ENCODE peak calls at places on chromosomes 11 and 22, in four cellular contexts. E, K, Y and D are unnamed samples.

GRCh38 chr11:118012083-118012669 is 26.0 kb downstream of the IL10RA start:
- DNase-seq in Y (no peak), E (no peak), K (peak), D (no peak)

GRCh38 chr11:71418643-71419042 is 29.6 kb downstream of the DHCR7 start:
- DNase-seq in K (no peak), E (no peak), Y (no peak), D (no peak)

GRCh38 chr11:44596541-44597276 is 31.2 kb downstream of the CD82 start:
- DNase-seq in Y (no peak), E (no peak), K (peak), D (peak)

GRCh38 chr11:77067776-77068460 is 1.1 kb downstream of the CAPN5 start:
- DNase-seq in K (no peak), E (no peak), Y (no peak), D (no peak)

GRCh38 chr11:27291302-27291889 is 71.6 kb downstream of the CCDC34 start:
- DNase-seq in K (peak), Y (no peak), E (no peak), D (no peak)

GRCh38 chr22:35914665-35915476 is 113.8 kb downstream of the RBFOX2 start:
- DNase-seq in E (peak), Y (peak), K (peak), D (peak)

GRCh38 chr11:118652681-118653181 is 26.7 kb downstream of the TREH start:
- DNase-seq in Y (no peak), K (no peak), E (no peak), D (no peak)

GRCh38 chr22:40348025-40348658 is 1.8 kb downstream of the ADSL start:
- DNase-seq in Y (no peak), K (peak), E (peak), D (no peak)

GRCh38 chr22:42848941-42849340 is 8.1 kb downstream of the ARFGAP3 start:
- DNase-seq in K (no peak), Y (no peak), E (no peak), D (no peak)

GRCh38 chr11:9020881-9021280 is 17.1 kb upstream of the NRIP3 start:
- DNase-seq in E (no peak), Y (no peak), K (no peak), D (no peak)

GRCh38 chr11:100942016-100942415 is 187.6 kb downstream of the PGR start:
- DNase-seq in K (no peak), E (no peak), Y (no peak), D (no peak)

GRCh38 chr22:46536559-46537220 is 730 bp downstream of the CELSR1 start:
- DNase-seq in E (no peak), K (no peak), Y (no peak), D (no peak)

GRCh38 chr11:45407226-45407625 is 121.1 kb upstream of the SYT13 start:
- DNase-seq in Y (no peak), E (no peak), K (no peak), D (no peak)

DNA sequence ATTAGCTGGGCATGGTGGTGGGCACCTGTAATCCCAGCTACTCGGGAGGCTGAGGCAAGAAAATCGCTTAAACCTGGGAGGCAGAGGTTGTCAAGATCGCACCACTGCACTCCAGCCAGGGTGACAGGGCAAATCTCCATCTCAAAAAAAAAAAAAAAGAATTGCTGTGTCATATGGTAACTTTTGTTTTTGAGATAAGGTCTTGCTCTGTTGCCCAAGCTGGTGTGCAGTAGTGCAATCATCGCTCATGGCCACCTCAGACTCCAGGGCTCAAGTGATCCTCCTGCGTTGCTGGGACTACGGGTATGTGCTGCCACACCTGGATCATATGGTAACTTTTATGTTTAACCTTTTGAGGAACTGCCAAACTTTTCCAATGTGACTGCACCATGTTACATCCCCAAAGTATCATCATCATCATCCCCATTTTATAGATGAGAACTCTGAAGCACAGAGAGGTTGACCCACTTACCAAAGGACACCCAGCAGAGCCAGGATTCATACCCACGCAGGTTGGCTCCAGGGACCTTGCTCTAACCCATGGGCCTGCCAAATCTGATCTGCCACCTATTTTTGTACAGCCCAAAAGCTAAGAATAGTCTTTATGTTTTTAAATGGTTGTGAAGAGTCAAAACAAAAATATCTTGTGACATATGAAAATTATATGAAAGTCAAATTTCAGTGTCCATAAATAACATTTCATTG is 45.4 kb downstream of the GDPD5 start:
- DNase-seq in K (no peak), Y (no peak), E (no peak), D (no peak)
- H3K4me3 ChIP-seq in K (no peak), Y (no peak), E (no peak), D (no peak)

DNA sequence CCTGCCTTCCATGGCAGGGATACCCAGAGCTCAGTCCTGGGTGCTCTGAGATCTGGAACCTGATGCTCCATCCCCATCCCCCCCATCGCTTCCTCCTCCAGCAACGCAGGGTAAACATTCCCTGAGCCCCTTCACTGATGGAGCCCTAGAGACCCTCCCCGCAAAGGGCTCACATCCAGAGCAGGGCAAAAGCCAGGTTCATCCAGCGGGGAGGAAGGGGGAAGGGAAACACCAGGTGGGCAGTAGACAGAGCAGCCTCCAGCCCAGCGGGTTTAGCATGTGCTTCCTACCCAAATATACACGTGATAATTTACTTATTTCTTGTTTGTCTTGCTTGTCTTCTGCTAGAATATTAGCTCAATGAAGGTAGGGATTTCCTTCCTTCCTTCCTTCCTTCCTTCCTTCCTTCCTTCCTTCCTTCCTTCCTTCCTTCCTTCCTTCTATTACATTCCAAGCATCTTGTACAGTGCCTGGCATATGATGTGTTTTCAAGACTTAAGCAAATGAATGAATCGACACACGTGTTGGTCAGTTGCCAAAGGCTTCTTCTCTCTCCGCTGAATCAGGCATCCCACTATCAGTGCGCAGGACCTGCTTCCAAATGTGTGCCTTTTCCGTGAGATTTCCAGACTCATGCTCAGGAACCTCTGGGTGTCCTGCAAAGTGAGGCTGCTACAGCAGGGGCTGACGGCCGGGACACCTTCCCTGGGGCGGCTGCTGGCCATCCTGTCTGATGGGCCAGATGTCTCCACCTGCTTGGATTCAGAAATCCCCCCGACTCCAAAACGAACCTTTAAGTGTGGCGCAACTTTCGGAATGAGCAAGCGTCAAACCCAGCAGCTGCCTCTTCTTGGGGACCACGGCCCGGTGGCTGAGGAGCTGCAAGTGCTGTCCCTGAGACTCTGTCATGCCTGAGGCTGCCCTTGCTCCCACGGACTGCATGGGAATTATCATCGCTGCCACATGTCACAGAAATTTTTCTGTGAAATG is 955.1 kb downstream of the BRD1 start:
- DNase-seq in Y (no peak), K (no peak), E (no peak), D (no peak)
- H3K4me3 ChIP-seq in Y (no peak), K (no peak), E (no peak), D (no peak)

DNA sequence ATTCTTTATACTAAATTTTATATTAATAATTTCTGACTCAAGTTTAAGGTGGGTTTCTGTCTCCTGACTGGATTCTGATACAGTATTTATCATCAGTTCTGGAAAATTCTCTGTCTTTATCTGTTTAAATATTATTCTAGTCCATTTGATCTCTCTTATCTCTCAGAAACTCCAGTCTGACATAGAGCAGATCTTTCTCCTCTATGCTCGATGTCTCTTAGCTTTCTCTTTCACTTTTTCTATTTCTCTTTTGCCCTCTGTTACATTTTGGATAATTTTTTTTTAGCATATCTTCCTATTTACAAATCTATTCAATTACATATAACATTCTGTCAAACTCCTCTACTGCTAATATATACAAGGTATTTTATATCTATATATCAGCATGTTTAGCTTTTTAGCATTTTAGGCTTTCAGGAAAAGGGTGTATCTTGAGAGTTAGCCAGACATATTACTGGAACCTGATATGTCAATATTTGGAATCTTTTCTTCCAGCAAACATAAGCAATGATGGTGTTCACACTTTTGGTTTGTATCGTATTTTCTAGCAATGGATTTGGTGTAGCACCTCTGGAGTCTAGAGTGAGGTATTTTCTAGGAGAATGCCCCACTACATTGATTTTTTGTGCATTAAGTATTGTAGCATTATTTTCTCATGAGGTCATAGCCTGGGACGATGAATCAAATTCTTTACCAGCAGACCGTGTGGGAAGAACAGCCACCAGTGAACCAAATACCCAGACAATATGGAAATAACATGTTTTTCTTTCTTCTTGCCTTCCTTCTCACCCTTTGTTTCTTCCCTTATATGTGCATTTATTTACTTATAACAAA is 4.1 kb upstream of the NNMT start:
- DNase-seq in E (peak), K (peak), Y (no peak), D (peak)
- H3K4me3 ChIP-seq in E (peak), K (peak), Y (no peak), D (no peak)

GRCh38 chr11:130771708-130772107 is 144.6 kb downstream of the SNX19 start:
- DNase-seq in K (no peak), Y (no peak), E (peak), D (no peak)
- H3K4me3 ChIP-seq in K (no peak), Y (no peak), E (no peak), D (no peak)

GRCh38 chr11:396948-397548 is 3.0 kb downstream of the PKP3 start:
- DNase-seq in K (no peak), Y (no peak), E (peak), D (peak)
- H3K4me3 ChIP-seq in K (no peak), Y (no peak), E (peak), D (peak)

DNA sequence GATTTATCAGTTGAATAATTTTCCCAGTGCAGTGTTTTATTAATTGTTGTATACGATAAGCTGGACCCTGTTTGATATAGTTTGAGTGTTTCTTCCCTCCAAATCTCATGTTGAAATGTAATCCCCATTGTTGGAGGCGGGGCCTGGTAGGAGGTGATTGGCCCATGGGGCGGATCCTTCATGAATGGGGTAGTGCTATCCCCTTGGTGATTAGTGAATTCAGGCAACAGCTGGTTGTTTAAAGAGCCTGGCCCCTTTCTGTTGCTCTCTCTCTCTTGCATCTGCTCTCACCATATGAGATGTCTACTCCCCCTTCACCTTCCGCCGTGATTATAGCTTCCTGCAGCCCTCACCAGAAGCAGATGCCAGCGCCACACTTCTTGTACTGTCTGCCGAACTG is 1.5 kb downstream of the OR5A1 start:
- DNase-seq in E (no peak), K (no peak), Y (no peak), D (no peak)
- H3K4me3 ChIP-seq in E (no peak), K (no peak), Y (no peak), D (no peak)

GRCh38 chr11:132427611-132428010 is 1057.2 kb downstream of the NTM start:
- DNase-seq in E (peak), Y (no peak), K (peak), D (peak)
- H3K4me3 ChIP-seq in E (peak), Y (no peak), K (no peak), D (no peak)